ENCODE peak calls at places on chromosomes 2 and 18, in eight cellular contexts. One of them, this sample, is unnamed.

GRCh38 chr2:170670651-170671050 is 44.5 kb upstream of the SP5 start:
- DNase-seq in GM12878: no peak
- DNase-seq in suprapubic skin: no peak
- DNase-seq in SK-N-SH: no peak
- DNase-seq in A549: no peak
- DNase-seq in H1: no peak
- DNase-seq in HepG2: no peak
- DNase-seq in ovary: no peak
- DNase-seq in this sample: no peak

GRCh38 chr2:199977984-199978415 is 22.6 kb downstream of the MAIP1 start:
- DNase-seq in GM12878: peak; percentile 64
- DNase-seq in suprapubic skin: no peak
- DNase-seq in SK-N-SH: no peak
- DNase-seq in A549: peak; percentile 68
- DNase-seq in H1: no peak
- DNase-seq in HepG2: peak; percentile 39
- DNase-seq in ovary: no peak
- DNase-seq in this sample: peak; percentile 67

GRCh38 chr2:45000341-45000901 is 8.8 kb downstream of the SIX2 start:
- DNase-seq in GM12878: no peak
- DNase-seq in suprapubic skin: no peak
- DNase-seq in SK-N-SH: no peak
- DNase-seq in A549: no peak
- DNase-seq in H1: no peak
- DNase-seq in HepG2: no peak
- DNase-seq in ovary: no peak
- DNase-seq in this sample: no peak

GRCh38 chr2:176997074-176997791 is 215.4 kb upstream of the HNRNPA3 start:
- DNase-seq in GM12878: peak; percentile 64
- DNase-seq in suprapubic skin: no peak
- DNase-seq in SK-N-SH: no peak
- DNase-seq in A549: peak; percentile 87
- DNase-seq in H1: no peak
- DNase-seq in HepG2: peak; percentile 80
- DNase-seq in ovary: no peak
- DNase-seq in this sample: peak; percentile 33

GRCh38 chr18:37565985-37566478 is 434 bp upstream of the CELF4 start:
- DNase-seq in GM12878: no peak
- DNase-seq in suprapubic skin: no peak
- DNase-seq in SK-N-SH: peak; percentile 95
- DNase-seq in A549: peak; percentile 12
- DNase-seq in H1: no peak
- DNase-seq in HepG2: no peak
- DNase-seq in ovary: no peak
- DNase-seq in this sample: no peak

GRCh38 chr18:28127763-28128737 is 48.9 kb downstream of the CDH2 start:
- DNase-seq in GM12878: no peak
- DNase-seq in suprapubic skin: no peak
- DNase-seq in SK-N-SH: no peak
- DNase-seq in A549: peak; percentile 38
- DNase-seq in H1: no peak
- DNase-seq in HepG2: peak; percentile 92
- DNase-seq in ovary: no peak
- DNase-seq in this sample: no peak

GRCh38 chr18:34971313-34971712 is 69.9 kb upstream of the MAPRE2 start:
- DNase-seq in GM12878: no peak
- DNase-seq in suprapubic skin: no peak
- DNase-seq in SK-N-SH: no peak
- DNase-seq in A549: peak; percentile 25
- DNase-seq in H1: no peak
- DNase-seq in HepG2: no peak
- DNase-seq in ovary: no peak
- DNase-seq in this sample: no peak

GRCh38 chr2:196515608-196516007 is 123.9 kb upstream of the CCDC150 start:
- DNase-seq in GM12878: no peak
- DNase-seq in suprapubic skin: no peak
- DNase-seq in SK-N-SH: no peak
- DNase-seq in A549: no peak
- DNase-seq in H1: no peak
- DNase-seq in HepG2: no peak
- DNase-seq in ovary: no peak
- DNase-seq in this sample: no peak

GRCh38 chr2:164430166-164430783 is 191.0 kb downstream of the GRB14 start:
- DNase-seq in GM12878: no peak
- DNase-seq in suprapubic skin: no peak
- DNase-seq in SK-N-SH: peak; percentile 17
- DNase-seq in A549: peak; percentile 41
- DNase-seq in H1: no peak
- DNase-seq in HepG2: peak; percentile 39
- DNase-seq in ovary: peak; percentile 16
- DNase-seq in this sample: no peak

GRCh38 chr18:53819174-53819573 is 405.3 kb downstream of the MBD2 start:
- DNase-seq in GM12878: no peak
- DNase-seq in suprapubic skin: no peak
- DNase-seq in SK-N-SH: no peak
- DNase-seq in A549: no peak
- DNase-seq in H1: no peak
- DNase-seq in HepG2: no peak
- DNase-seq in ovary: no peak
- DNase-seq in this sample: no peak

GRCh38 chr18:27500531-27500930 is 315.4 kb upstream of the CHST9 start:
- DNase-seq in GM12878: no peak
- DNase-seq in suprapubic skin: no peak
- DNase-seq in SK-N-SH: no peak
- DNase-seq in A549: no peak
- DNase-seq in H1: no peak
- DNase-seq in HepG2: no peak
- DNase-seq in ovary: no peak
- DNase-seq in this sample: no peak

GRCh38 chr18:32326450-32327309 is 136.8 kb downstream of the MEP1B start:
- DNase-seq in GM12878: no peak
- DNase-seq in suprapubic skin: no peak
- DNase-seq in SK-N-SH: no peak
- DNase-seq in A549: no peak
- DNase-seq in H1: no peak
- DNase-seq in HepG2: no peak
- DNase-seq in ovary: no peak
- DNase-seq in this sample: no peak

GRCh38 chr2:159032156-159032555 is 63.7 kb downstream of the TANC1 start:
- DNase-seq in GM12878: no peak
- DNase-seq in suprapubic skin: no peak
- DNase-seq in SK-N-SH: no peak
- DNase-seq in A549: no peak
- DNase-seq in H1: no peak
- DNase-seq in HepG2: no peak
- DNase-seq in ovary: no peak
- DNase-seq in this sample: no peak

GRCh38 chr18:9814431-9814830 is 71.3 kb upstream of the TXNDC2 start:
- DNase-seq in GM12878: no peak
- DNase-seq in suprapubic skin: no peak
- DNase-seq in SK-N-SH: no peak
- DNase-seq in A549: peak; percentile 68
- DNase-seq in H1: no peak
- DNase-seq in HepG2: peak; percentile 75
- DNase-seq in ovary: no peak
- DNase-seq in this sample: no peak

GRCh38 chr2:178324072-178324471 is 126.9 kb downstream of the PRKRA start:
- DNase-seq in GM12878: no peak
- DNase-seq in suprapubic skin: no peak
- DNase-seq in SK-N-SH: no peak
- DNase-seq in A549: no peak
- DNase-seq in H1: no peak
- DNase-seq in HepG2: no peak
- DNase-seq in ovary: peak; percentile 59
- DNase-seq in this sample: no peak

GRCh38 chr18:60892441-60892840 is 440.8 kb upstream of the CDH20 start:
- DNase-seq in GM12878: no peak
- DNase-seq in suprapubic skin: no peak
- DNase-seq in SK-N-SH: no peak
- DNase-seq in A549: no peak
- DNase-seq in H1: no peak
- DNase-seq in HepG2: no peak
- DNase-seq in ovary: no peak
- DNase-seq in this sample: no peak

GRCh38 chr2:192566863-192567262 is 372.1 kb upstream of the TMEFF2 start:
- DNase-seq in GM12878: no peak
- DNase-seq in suprapubic skin: no peak
- DNase-seq in SK-N-SH: no peak
- DNase-seq in A549: no peak
- DNase-seq in H1: no peak
- DNase-seq in HepG2: no peak
- DNase-seq in ovary: no peak
- DNase-seq in this sample: no peak

GRCh38 chr2:231050018-231050901 is 6.4 kb upstream of the PSMD1 start:
- DNase-seq in GM12878: no peak
- DNase-seq in suprapubic skin: no peak
- DNase-seq in SK-N-SH: no peak
- DNase-seq in A549: peak; percentile 59
- DNase-seq in H1: no peak
- DNase-seq in HepG2: peak; percentile 100
- DNase-seq in ovary: no peak
- DNase-seq in this sample: peak; percentile 85

GRCh38 chr2:231049286-231050017 is 7.2 kb upstream of the PSMD1 start:
- DNase-seq in GM12878: no peak
- DNase-seq in suprapubic skin: no peak
- DNase-seq in SK-N-SH: no peak
- DNase-seq in A549: no peak
- DNase-seq in H1: no peak
- DNase-seq in HepG2: no peak
- DNase-seq in ovary: no peak
- DNase-seq in this sample: no peak

GRCh38 chr2:231051116-231051515 is 5.6 kb upstream of the PSMD1 start:
- DNase-seq in GM12878: no peak
- DNase-seq in suprapubic skin: no peak
- DNase-seq in SK-N-SH: no peak
- DNase-seq in A549: no peak
- DNase-seq in H1: no peak
- DNase-seq in HepG2: peak; percentile 44
- DNase-seq in ovary: no peak
- DNase-seq in this sample: no peak

GRCh38 chr2:231056453-231057416 is at the start of gene PSMD1:
- DNase-seq in GM12878: peak; percentile 80
- DNase-seq in suprapubic skin: peak; percentile 95
- DNase-seq in SK-N-SH: peak; percentile 97
- DNase-seq in A549: peak; percentile 95
- DNase-seq in H1: peak; percentile 81
- DNase-seq in HepG2: peak; percentile 91
- DNase-seq in ovary: peak; percentile 93
- DNase-seq in this sample: peak; percentile 93

GRCh38 chr2:231052494-231053451 is 3.9 kb upstream of the PSMD1 start:
- DNase-seq in GM12878: no peak
- DNase-seq in suprapubic skin: peak; percentile 88
- DNase-seq in SK-N-SH: peak; percentile 90
- DNase-seq in A549: peak; percentile 88
- DNase-seq in H1: no peak
- DNase-seq in HepG2: peak; percentile 84
- DNase-seq in ovary: peak; percentile 76
- DNase-seq in this sample: peak; percentile 87
- TF ChIP-seq EP300 in GM12878: no peak
- TF ChIP-seq EP300 in suprapubic skin: no peak
- TF ChIP-seq EP300 in SK-N-SH: no peak
- TF ChIP-seq EP300 in A549: no peak
- TF ChIP-seq EP300 in H1: no peak
- TF ChIP-seq EP300 in HepG2: peak; percentile 31
- TF ChIP-seq EP300 in ovary: no peak
- TF ChIP-seq EP300 in this sample: no peak

GRCh38 chr2:77937366-77937765 is 415.2 kb upstream of the LRRTM4 start:
- DNase-seq in GM12878: no peak
- DNase-seq in suprapubic skin: no peak
- DNase-seq in SK-N-SH: no peak
- DNase-seq in A549: no peak
- DNase-seq in H1: no peak
- DNase-seq in HepG2: no peak
- DNase-seq in ovary: no peak
- DNase-seq in this sample: no peak
- TF ChIP-seq EP300 in GM12878: no peak
- TF ChIP-seq EP300 in suprapubic skin: no peak
- TF ChIP-seq EP300 in SK-N-SH: no peak
- TF ChIP-seq EP300 in A549: no peak
- TF ChIP-seq EP300 in H1: no peak
- TF ChIP-seq EP300 in HepG2: no peak
- TF ChIP-seq EP300 in ovary: no peak
- TF ChIP-seq EP300 in this sample: no peak

GRCh38 chr2:60958361-60958760 is 59.2 kb upstream of the PEX13 start:
- DNase-seq in GM12878: no peak
- DNase-seq in suprapubic skin: no peak
- DNase-seq in SK-N-SH: no peak
- DNase-seq in A549: no peak
- DNase-seq in H1: no peak
- DNase-seq in HepG2: no peak
- DNase-seq in ovary: no peak
- DNase-seq in this sample: no peak

GRCh38 chr2:60957643-60958042 is 59.9 kb upstream of the PEX13 start:
- DNase-seq in GM12878: no peak
- DNase-seq in suprapubic skin: no peak
- DNase-seq in SK-N-SH: no peak
- DNase-seq in A549: no peak
- DNase-seq in H1: no peak
- DNase-seq in HepG2: no peak
- DNase-seq in ovary: no peak
- DNase-seq in this sample: peak; percentile 78

GRCh38 chr2:60959501-60959900 is 58.0 kb upstream of the PEX13 start:
- DNase-seq in GM12878: no peak
- DNase-seq in suprapubic skin: no peak
- DNase-seq in SK-N-SH: no peak
- DNase-seq in A549: no peak
- DNase-seq in H1: no peak
- DNase-seq in HepG2: no peak
- DNase-seq in ovary: no peak
- DNase-seq in this sample: no peak

GRCh38 chr2:60957224-60957623 is 60.3 kb upstream of the PEX13 start:
- DNase-seq in GM12878: no peak
- DNase-seq in suprapubic skin: no peak
- DNase-seq in SK-N-SH: no peak
- DNase-seq in A549: no peak
- DNase-seq in H1: no peak
- DNase-seq in HepG2: no peak
- DNase-seq in ovary: no peak
- DNase-seq in this sample: no peak

DNA sequence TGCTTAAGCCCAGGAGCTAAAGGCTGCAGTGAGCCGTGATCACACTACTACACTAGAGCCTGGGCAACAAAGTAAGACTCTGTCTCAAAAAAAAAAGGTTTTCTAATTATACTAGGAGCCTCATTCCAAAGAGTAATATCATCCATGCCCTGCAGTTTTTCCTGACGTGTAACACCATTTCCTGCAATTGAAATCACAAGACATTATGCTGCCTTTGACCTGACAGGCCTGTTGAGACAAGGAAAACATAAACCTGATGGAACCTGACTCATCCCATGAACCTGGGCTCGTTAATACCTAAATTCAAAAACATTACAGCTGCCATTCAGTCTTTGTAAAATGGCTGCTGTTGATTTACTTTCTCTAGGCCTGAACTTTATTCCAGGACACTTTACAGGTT is 58.7 kb upstream of the PEX13 start:
- DNase-seq in GM12878: no peak
- DNase-seq in suprapubic skin: no peak
- DNase-seq in SK-N-SH: no peak
- DNase-seq in A549: peak; percentile 41
- DNase-seq in H1: no peak
- DNase-seq in HepG2: no peak
- DNase-seq in ovary: no peak
- DNase-seq in this sample: no peak
- TF ChIP-seq EP300 in GM12878: no peak
- TF ChIP-seq EP300 in suprapubic skin: no peak
- TF ChIP-seq EP300 in SK-N-SH: no peak
- TF ChIP-seq EP300 in A549: no peak
- TF ChIP-seq EP300 in H1: no peak
- TF ChIP-seq EP300 in HepG2: no peak
- TF ChIP-seq EP300 in ovary: no peak
- TF ChIP-seq EP300 in this sample: no peak

GRCh38 chr2:53600835-53601234 is 166.8 kb upstream of the CHAC2 start:
- DNase-seq in GM12878: no peak
- DNase-seq in suprapubic skin: no peak
- DNase-seq in SK-N-SH: no peak
- DNase-seq in A549: no peak
- DNase-seq in H1: no peak
- DNase-seq in HepG2: no peak
- DNase-seq in ovary: no peak
- DNase-seq in this sample: no peak
- TF ChIP-seq EP300 in GM12878: no peak
- TF ChIP-seq EP300 in suprapubic skin: no peak
- TF ChIP-seq EP300 in SK-N-SH: no peak
- TF ChIP-seq EP300 in A549: no peak
- TF ChIP-seq EP300 in H1: no peak
- TF ChIP-seq EP300 in HepG2: no peak
- TF ChIP-seq EP300 in ovary: no peak
- TF ChIP-seq EP300 in this sample: no peak